ENCODE peak calls at places on chromosomes 7 and 10, in six cellular contexts. N is A549, S is stomach, Y is fibroblast of pulmonary artery, J is PC-3, W is Panc1. C is an unnamed sample.

GRCh38 chr10:614772-615582 is 74.5 kb downstream of the DIP2C start:
- DNase-seq in N (no peak), S (no peak), Y (no peak), J (no peak), W (no peak), C (peak; percentile 83)

GRCh38 chr10:69972951-69973350 is 79.7 kb upstream of the MACROH2A2 start:
- DNase-seq in N (no peak), S (no peak), Y (no peak), J (no peak), W (no peak), C (peak; percentile 28)

GRCh38 chr10:32348297-32349198 is 1.6 kb upstream of the EPC1 start:
- DNase-seq in N (no peak), S (no peak), Y (no peak), J (no peak), W (no peak), C (no peak)

GRCh38 chr7:65902306-65902705 is 29.4 kb downstream of the VKORC1L1 start:
- DNase-seq in N (no peak), S (no peak), Y (no peak), J (no peak), W (no peak), C (no peak)

GRCh38 chr10:78417425-78418370 is 384.0 kb downstream of the RPS24 start:
- DNase-seq in N (no peak), S (peak; percentile 18), Y (no peak), J (no peak), W (no peak), C (no peak)

GRCh38 chr7:107079212-107079940 is 34.9 kb downstream of the PRKAR2B start:
- DNase-seq in N (no peak), S (no peak), Y (peak; percentile 3), J (no peak), W (no peak), C (no peak)

GRCh38 chr10:23516530-23516929 is 77.7 kb downstream of the OTUD1 start:
- DNase-seq in N (peak; percentile 10), S (no peak), Y (peak; percentile 35), J (peak; percentile 46), W (no peak), C (peak; percentile 17)

GRCh38 chr10:116708386-116708785 is 34.0 kb downstream of the HSPA12A start:
- DNase-seq in N (no peak), S (no peak), Y (peak; percentile 54), J (no peak), W (no peak), C (peak; percentile 72)

GRCh38 chr10:88880287-88881094 is 446 bp downstream of the STAMBPL1 start:
- DNase-seq in N (peak; percentile 86), S (peak; percentile 86), Y (peak; percentile 84), J (peak; percentile 79), W (peak; percentile 58), C (peak; percentile 78)

GRCh38 chr7:102286237-102287081 is at the start of gene SH2B2:
- DNase-seq in N (peak; percentile 54), S (peak; percentile 61), Y (peak; percentile 78), J (peak; percentile 49), W (no peak), C (peak; percentile 53)

DNA sequence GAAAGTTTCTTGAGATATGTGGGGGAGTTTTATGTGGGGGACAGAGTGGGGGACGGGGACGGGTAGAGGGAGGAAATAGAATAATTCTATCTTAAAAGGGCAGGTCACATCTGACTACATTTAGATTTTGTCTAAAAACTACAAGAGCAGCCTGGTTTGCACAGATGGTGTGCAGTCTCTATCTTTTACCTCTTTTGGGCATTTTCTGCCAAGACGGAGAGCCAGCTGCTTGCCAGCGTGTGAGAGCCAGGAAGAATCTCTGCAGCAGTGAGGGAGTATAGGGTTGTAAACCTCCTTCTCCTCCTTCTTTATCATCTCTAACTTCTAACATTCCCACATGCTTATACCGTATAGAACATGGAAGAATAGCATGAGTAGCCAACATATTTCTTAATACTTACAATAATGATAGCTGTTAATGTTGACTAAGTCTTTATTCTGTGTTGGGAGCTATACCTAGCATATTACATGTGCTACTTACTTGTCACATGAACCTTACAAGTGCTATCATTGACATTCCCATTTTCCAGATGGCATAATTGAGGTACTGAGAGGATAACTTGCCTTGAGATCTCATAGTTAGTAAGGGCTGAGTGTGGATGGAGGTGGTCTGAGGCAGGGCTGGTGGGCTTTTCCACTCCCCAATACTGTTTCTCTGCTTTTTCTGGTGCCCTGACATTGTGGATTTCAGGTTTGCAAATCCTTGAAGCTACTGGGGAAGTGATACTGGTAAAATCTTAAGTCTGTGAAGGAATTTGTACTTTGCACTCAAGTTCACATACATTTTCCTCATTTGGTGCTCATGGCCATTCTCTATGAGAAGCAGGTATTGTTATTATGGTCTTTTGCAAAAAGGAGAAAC is 1.1 kb downstream of the ENTPD1 start:
- DNase-seq in N (no peak), S (no peak), Y (no peak), J (no peak), W (no peak), C (no peak)
- H3K4me3 ChIP-seq in N (no peak overlapping the region), S (peak overlapping the region; percentile 40), Y (no peak overlapping the region), J (no peak overlapping the region), W (no peak overlapping the region), C (no peak overlapping the region)

GRCh38 chr7:29146888-29147609 is 712 bp upstream of the CPVL start:
- DNase-seq in N (no peak), S (peak; percentile 45), Y (no peak), J (peak; percentile 66), W (no peak), C (no peak)
- TF ChIP-seq CTCF in N (no peak), S (no peak), Y (no peak), J (peak; percentile 29), W (no peak), C (no peak)

DNA sequence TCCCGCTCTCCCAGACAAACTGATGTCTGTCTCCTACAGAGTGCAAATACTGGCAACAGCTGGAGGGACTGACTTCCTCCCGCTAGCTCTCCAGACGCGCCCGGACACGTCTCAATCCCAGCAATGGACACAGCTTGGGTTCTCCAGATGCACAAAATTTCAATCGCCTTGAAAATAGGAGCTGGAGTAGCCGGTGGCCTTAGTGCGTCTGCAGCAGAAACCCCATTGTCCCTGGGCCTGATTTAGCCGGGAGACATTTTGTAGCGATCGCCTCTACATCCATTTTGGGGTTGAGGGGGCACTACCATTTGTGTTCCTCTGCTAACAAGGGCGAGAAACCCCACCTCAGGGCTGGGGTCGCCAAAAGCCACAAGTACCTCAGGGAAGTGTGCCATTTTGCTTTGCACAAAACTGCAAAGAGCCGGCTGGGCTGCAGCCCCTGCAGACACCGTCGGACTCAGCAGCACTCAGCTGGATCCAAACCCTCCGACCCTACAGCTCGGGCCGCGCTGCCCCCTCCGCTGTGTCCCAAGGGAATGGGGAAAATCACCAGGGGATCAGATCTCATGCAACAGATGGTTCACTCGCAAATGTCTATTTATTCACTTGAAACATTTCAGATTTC is 5.9 kb downstream of the CPA2 start:
- DNase-seq in N (no peak), S (no peak), Y (no peak), J (no peak), W (no peak), C (no peak)
- H3K4me3 ChIP-seq in N (no peak overlapping the region), S (peak overlapping the region; percentile 22), Y (no peak overlapping the region), J (no peak overlapping the region), W (no peak overlapping the region), C (peak overlapping the region; percentile 26)

GRCh38 chr7:45631569-45631968 is 57.4 kb downstream of the ADCY1 start:
- DNase-seq in N (no peak), S (no peak), Y (no peak), J (no peak), W (no peak), C (no peak)
- TF ChIP-seq CTCF in N (no peak), S (no peak), Y (no peak), J (no peak), W (no peak), C (no peak)